ENCODE peak calls at places on chromosome 21, in four cellular contexts. W is stimulated activated CD8-positive, alpha-beta memory T cell treated with anti-CD3 and anti-CD28 coated beads, Interleukin-15, amount 100 ng/mL, for 1 hour; X is cardiac muscle cell; K is SW480. C is an unnamed sample.

GRCh38 chr21:30582850-30583249 is 7.3 kb downstream of the KRTAP22-2 start:
- DNase-seq in K (peak; percentile 79), W (no peak), X (no peak), C (no peak)

GRCh38 chr21:16551101-16551695 is 821.4 kb downstream of the USP25 start:
- DNase-seq in X (no peak), W (no peak), K (peak; percentile 56), C (no peak)

GRCh38 chr21:45494135-45494850 is 47.9 kb downstream of the SLC19A1 start:
- DNase-seq in K (no peak), X (no peak), W (no peak), C (no peak)

GRCh38 chr21:45923146-45923545 is 58.4 kb upstream of the COL6A1 start:
- DNase-seq in K (no peak), X (peak; percentile 83), W (peak; percentile 24), C (peak; percentile 53)

GRCh38 chr21:46322351-46323226 is 1.1 kb downstream of the C21orf58 start:
- DNase-seq in W (no peak), K (peak; percentile 36), X (peak; percentile 21), C (no peak)

GRCh38 chr21:46092811-46093667 is 4.9 kb upstream of the COL6A2 start:
- DNase-seq in W (no peak), K (no peak), X (no peak), C (no peak)

GRCh38 chr21:36487641-36488307 is 7.9 kb upstream of the CLDN14 start:
- DNase-seq in X (no peak), K (no peak), W (no peak), C (no peak)

GRCh38 chr21:41366522-41367151 is 4.8 kb downstream of the MX2 start:
- DNase-seq in X (no peak), W (no peak), K (peak; percentile 95), C (no peak)

GRCh38 chr21:18801468-18801867 is 397.9 kb upstream of the TMPRSS15 start:
- DNase-seq in W (no peak), X (no peak), K (peak; percentile 57), C (no peak)

GRCh38 chr21:45870421-45870820 is 111.1 kb upstream of the COL6A1 start:
- DNase-seq in W (no peak), X (no peak), K (no peak), C (no peak)

GRCh38 chr21:35226960-35227741 is 178.0 kb upstream of the RUNX1 start:
- DNase-seq in K (peak; percentile 97), X (no peak), W (no peak), C (peak; percentile 50)

GRCh38 chr21:37670883-37671282 is 245.4 kb downstream of the KCNJ6 start:
- DNase-seq in W (no peak), X (no peak), K (peak; percentile 74), C (no peak)

GRCh38 chr21:42534361-42534900 is 20.8 kb downstream of the SLC37A1 start:
- DNase-seq in X (no peak), K (no peak), W (no peak), C (no peak)

GRCh38 chr21:17466166-17466565 is 46.7 kb upstream of the CXADR start:
- DNase-seq in X (no peak), W (no peak), K (peak; percentile 34), C (no peak)

GRCh38 chr21:36796070-36796469 is 97.2 kb downstream of the SIM2 start:
- DNase-seq in W (no peak), X (no peak), K (no peak), C (no peak)

GRCh38 chr21:27425574-27425973 is 458.7 kb upstream of the ADAMTS5 start:
- DNase-seq in K (no peak), W (no peak), X (no peak), C (no peak)

C was measured in central memory CD8-positive, alpha-beta T cell.